ENCODE peak calls at places on chromosomes 12 and 14, in eight cellular contexts. H, G, K, W, Y, O, P and U are unnamed samples.

GRCh38 chr14:101135796-101136742 is 232.5 kb upstream of the RTL1 start:
- DNase-seq in H (no peak), G (no peak), K (no peak), W (no peak), Y (no peak), O (no peak), P (no peak), U (no peak)

GRCh38 chr12:95083938-95084337 is 10.5 kb upstream of the NR2C1 start:
- DNase-seq in H (no peak), G (no peak), K (no peak), W (peak), Y (no peak), O (peak), P (no peak), U (no peak)

GRCh38 chr12:56079729-56080555 is at the start of gene ERBB3:
- DNase-seq in H (peak), G (peak), K (peak), W (peak), Y (peak), O (peak), P (peak), U (peak)

GRCh38 chr12:104177336-104177662 is 38.3 kb upstream of the TXNRD1 start:
- DNase-seq in H (no peak), G (no peak), K (no peak), W (no peak), Y (no peak), O (no peak), P (no peak), U (no peak)

GRCh38 chr12:88986056-88986455 is 366.2 kb downstream of the DUSP6 start:
- DNase-seq in H (no peak), G (no peak), K (no peak), W (no peak), Y (no peak), O (no peak), P (no peak), U (no peak)

GRCh38 chr12:47747596-47748506 is 10.8 kb downstream of the RAPGEF3 start:
- DNase-seq in H (no peak), G (no peak), K (no peak), W (no peak), Y (no peak), O (no peak), P (no peak), U (no peak)

GRCh38 chr12:53530920-53531319 is 23.6 kb upstream of the NPFF start:
- DNase-seq in H (no peak), G (no peak), K (no peak), W (no peak), Y (no peak), O (peak), P (no peak), U (no peak)

GRCh38 chr12:55743131-55743921 is 404 bp downstream of the GDF11 start:
- DNase-seq in H (peak), G (peak), K (peak), W (no peak), Y (peak), O (peak), P (peak), U (peak)

GRCh38 chr12:93982847-93983315 is 165.5 kb upstream of the PLXNC1 start:
- DNase-seq in H (peak), G (no peak), K (peak), W (no peak), Y (no peak), O (peak), P (no peak), U (peak)

GRCh38 chr12:8508912-8509841 is 4.1 kb upstream of the CLEC4D start:
- DNase-seq in H (no peak), G (no peak), K (no peak), W (no peak), Y (no peak), O (no peak), P (no peak), U (no peak)

GRCh38 chr12:53505555-53506449 is 1.5 kb downstream of the NPFF start:
- DNase-seq in H (no peak), G (no peak), K (no peak), W (no peak), Y (no peak), O (peak), P (no peak), U (no peak)

GRCh38 chr14:40232302-40232701 is 800.1 kb upstream of the FBXO33 start:
- DNase-seq in H (no peak), G (no peak), K (no peak), W (no peak), Y (no peak), O (no peak), P (no peak), U (no peak)

GRCh38 chr14:103057028-103057371 is 349 bp downstream of the CDC42BPB start:
- DNase-seq in H (no peak), G (no peak), K (no peak), W (peak), Y (no peak), O (peak), P (peak), U (no peak)

GRCh38 chr12:53990311-53991076 is 5.5 kb downstream of the HOXC10 start:
- DNase-seq in H (no peak), G (no peak), K (no peak), W (no peak), Y (no peak), O (no peak), P (no peak), U (no peak)

GRCh38 chr12:47328831-47329545 is 249.2 kb upstream of the AMIGO2 start:
- DNase-seq in H (no peak), G (no peak), K (no peak), W (no peak), Y (no peak), O (peak), P (no peak), U (no peak)

GRCh38 chr12:54359762-54360351 is 4.4 kb downstream of the GPR84 start:
- DNase-seq in H (no peak), G (no peak), K (no peak), W (no peak), Y (no peak), O (no peak), P (no peak), U (no peak)

GRCh38 chr14:51750542-51750941 is 98.8 kb downstream of the FRMD6 start:
- DNase-seq in H (no peak), G (peak), K (no peak), W (no peak), Y (no peak), O (no peak), P (no peak), U (no peak)

GRCh38 chr14:22920697-22921096 is 1.7 kb upstream of the RBM23 start:
- DNase-seq in H (no peak), G (no peak), K (no peak), W (no peak), Y (no peak), O (no peak), P (no peak), U (no peak)

GRCh38 chr14:68676511-68676943 is 116.3 kb downstream of the ZFP36L1 start:
- DNase-seq in H (peak), G (no peak), K (no peak), W (no peak), Y (no peak), O (no peak), P (no peak), U (peak)

GRCh38 chr12:111993290-111994150 is 19.4 kb downstream of the TMEM116 start:
- DNase-seq in H (no peak), G (no peak), K (no peak), W (no peak), Y (no peak), O (no peak), P (no peak), U (no peak)

GRCh38 chr14:101071493-101071891 is 168.0 kb upstream of the RTL1 start:
- DNase-seq in H (no peak), G (no peak), K (no peak), W (no peak), Y (peak), O (no peak), P (no peak), U (no peak)

GRCh38 chr12:72570601-72571000 is 298.4 kb downstream of the TRHDE start:
- DNase-seq in H (no peak), G (peak), K (no peak), W (peak), Y (no peak), O (no peak), P (no peak), U (no peak)